ENCODE peak calls at places on chromosomes 4 and X, in eight cellular contexts. P, L, H, S, F, C, Y and O are unnamed samples.

GRCh38 chr4:1809754-1810502 is 16.8 kb downstream of the FGFR3 start:
- DNase-seq in P (peak; percentile 87), L (peak; percentile 97), H (peak; percentile 91), S (peak; percentile 31), F (peak; percentile 81), C (peak; percentile 93), Y (peak; percentile 28), O (peak; percentile 26)

GRCh38 chrX:139759637-139760036 is 51.7 kb upstream of the MCF2 start:
- DNase-seq in P (peak; percentile 12), L (peak; percentile 31), H (no peak), S (peak; percentile 54), F (no peak), C (no peak), Y (no peak), O (no peak)

GRCh38 chr4:2044542-2045517 is 14.3 kb upstream of the NAT8L start:
- DNase-seq in P (no peak), L (no peak), H (no peak), S (no peak), F (no peak), C (peak; percentile 68), Y (no peak), O (no peak)

GRCh38 chrX:36978886-36979285 is 29.3 kb upstream of the FAM47C start:
- DNase-seq in P (no peak), L (no peak), H (no peak), S (peak; percentile 18), F (no peak), C (no peak), Y (no peak), O (no peak)

GRCh38 chr4:26785312-26785711 is 75.3 kb upstream of the STIM2 start:
- DNase-seq in P (no peak), L (no peak), H (no peak), S (no peak), F (no peak), C (no peak), Y (no peak), O (no peak)

GRCh38 chrX:129779747-129780146 is at the start of gene SASH3:
- DNase-seq in P (no peak), L (no peak), H (no peak), S (no peak), F (no peak), C (no peak), Y (peak; percentile 60), O (peak; percentile 39)

GRCh38 chrX:53433651-53434639 is at the start of gene HSD17B10:
- DNase-seq in P (peak; percentile 88), L (peak; percentile 96), H (peak; percentile 82), S (peak; percentile 60), F (peak; percentile 88), C (peak; percentile 97), Y (peak; percentile 80), O (peak; percentile 76)

GRCh38 chr4:94574616-94575015 is 122.9 kb downstream of the PDLIM5 start:
- DNase-seq in P (no peak), L (no peak), H (no peak), S (no peak), F (no peak), C (no peak), Y (no peak), O (no peak)

GRCh38 chrX:100512471-100512870 is 72.3 kb upstream of the TNMD start:
- DNase-seq in P (peak; percentile 51), L (no peak), H (peak; percentile 7), S (peak; percentile 2), F (no peak), C (no peak), Y (no peak), O (no peak)

GRCh38 chrX:124274438-124275166 is 57.9 kb upstream of the TEX13D start:
- DNase-seq in P (no peak), L (peak; percentile 14), H (peak; percentile 6), S (no peak), F (no peak), C (no peak), Y (no peak), O (no peak)

GRCh38 chrX:17413228-17413627 is 38.2 kb downstream of the NHS start:
- DNase-seq in P (peak; percentile 32), L (no peak), H (no peak), S (peak; percentile 3), F (no peak), C (no peak), Y (no peak), O (no peak)

GRCh38 chrX:114626323-114626722 is 42.4 kb downstream of the HTR2C start:
- DNase-seq in P (peak; percentile 14), L (no peak), H (no peak), S (peak; percentile 17), F (no peak), C (no peak), Y (no peak), O (no peak)

GRCh38 chr4:88582493-88582892 is 9.8 kb upstream of the HERC3 start:
- DNase-seq in P (no peak), L (no peak), H (no peak), S (peak; percentile 33), F (no peak), C (no peak), Y (no peak), O (no peak)